ENCODE peak calls at places on chromosome 5, in five cellular contexts. G is endothelial cell, H is NCI-H524, X is neural crest cell, L is COR-L47. P is an unnamed sample.

GRCh38 chr5:72010395-72010794 is 96.9 kb upstream of the MAP1B start:
- DNase-seq in G (no peak), H (no peak), X (no peak), L (no peak), P (no peak)

GRCh38 chr5:167699434-167699833 is 592.0 kb upstream of the WWC1 start:
- DNase-seq in G (peak), H (no peak), X (no peak), L (no peak), P (no peak)

GRCh38 chr5:157607371-157608161 is 32.0 kb upstream of the ADAM19 start:
- DNase-seq in G (no peak), H (no peak), X (no peak), L (no peak), P (no peak)

GRCh38 chr5:140310434-140310833 is 7.5 kb upstream of the PFDN1 start:
- DNase-seq in G (no peak), H (no peak), X (no peak), L (no peak), P (no peak)

GRCh38 chr5:95924720-95925119 is 36.9 kb downstream of the ELL2 start:
- DNase-seq in G (no peak), H (no peak), X (no peak), L (no peak), P (peak)

GRCh38 chr5:96973561-96974401 is 37.9 kb downstream of the LNPEP start:
- DNase-seq in G (no peak), H (no peak), X (no peak), L (no peak), P (no peak)

GRCh38 chr5:180860887-180861822 is at the start of gene ZFP62:
- DNase-seq in G (peak), H (peak), X (peak), L (peak), P (peak)

GRCh38 chr5:67201897-67202549 is 5.4 kb upstream of the CD180 start:
- DNase-seq in G (no peak), H (no peak), X (no peak), L (no peak), P (no peak)

GRCh38 chr5:119328753-119329602 is 26.8 kb upstream of the TNFAIP8 start:
- DNase-seq in G (no peak), H (no peak), X (no peak), L (no peak), P (peak)

P was measured in NCI-H69.